ENCODE peak calls at places on chromosome 5, in ten cellular contexts. Z, B, P, F, I, X, U, T, D and E are unnamed samples.

GRCh38 chr5:153745778-153746420 is 255.4 kb downstream of the GRIA1 start:
- DNase-seq in P (no peak), T (no peak), I (no peak), Z (no peak), B (no peak), U (peak), F (no peak), D (no peak), X (no peak), E (no peak)

GRCh38 chr5:100787648-100788047 is 115.4 kb downstream of the ST8SIA4 start:
- DNase-seq in X (no peak), P (no peak), U (no peak), D (no peak), T (no peak), I (no peak), F (no peak), Z (no peak), B (no peak), E (no peak)

GRCh38 chr5:10324519-10325370 is 17.0 kb upstream of the CMBL start:
- DNase-seq in I (no peak), F (no peak), U (no peak), X (no peak), B (peak), T (no peak), D (no peak), Z (no peak), P (no peak), E (no peak)

GRCh38 chr5:68046445-68046844 is 169.1 kb upstream of the PIK3R1 start:
- DNase-seq in U (no peak), D (no peak), P (no peak), Z (no peak), I (no peak), T (no peak), X (no peak), B (no peak), F (no peak), E (peak)

GRCh38 chr5:11596185-11596584 is 308.1 kb downstream of the CTNND2 start:
- DNase-seq in D (no peak), X (no peak), U (no peak), Z (no peak), I (no peak), B (no peak), T (no peak), F (no peak), P (no peak), E (no peak)

GRCh38 chr5:10351199-10351881 is 2.2 kb upstream of the MARCHF6 start:
- DNase-seq in T (no peak), P (no peak), X (no peak), F (no peak), Z (no peak), U (no peak), D (no peak), I (no peak), B (no peak), E (no peak)

GRCh38 chr5:50744761-50745160 is 78.3 kb downstream of the PARP8 start:
- DNase-seq in Z (no peak), B (no peak), I (no peak), T (no peak), X (no peak), D (no peak), U (no peak), F (peak), P (no peak), E (no peak)

GRCh38 chr5:131630963-131631350 is 4.1 kb downstream of the RAPGEF6 start:
- DNase-seq in Z (no peak), U (no peak), F (no peak), B (no peak), I (no peak), D (no peak), P (no peak), X (no peak), T (no peak), E (no peak)

GRCh38 chr5:113218200-113218599 is 216.6 kb downstream of the TSSK1B start:
- DNase-seq in F (no peak), X (no peak), D (no peak), B (no peak), U (peak), Z (no peak), T (no peak), P (no peak), I (no peak), E (no peak)

GRCh38 chr5:123582570-123583293 is 70.8 kb downstream of the CSNK1G3 start:
- DNase-seq in Z (no peak), T (no peak), D (no peak), U (no peak), I (no peak), X (no peak), B (no peak), P (no peak), F (no peak), E (no peak)

GRCh38 chr5:92652735-92653134 is 928.3 kb downstream of the NR2F1-AS1 start:
- DNase-seq in X (no peak), P (no peak), U (no peak), Z (no peak), I (no peak), D (no peak), B (no peak), T (no peak), F (no peak), E (no peak)

GRCh38 chr5:138240690-138241385 is 27.7 kb upstream of the CDC23 start:
- DNase-seq in U (no peak), T (no peak), B (no peak), P (no peak), F (no peak), D (no peak), X (no peak), I (no peak), Z (no peak), E (no peak)

GRCh38 chr5:109083937-109084336 is 325.8 kb downstream of the PJA2 start:
- DNase-seq in D (no peak), Z (no peak), B (no peak), P (no peak), F (no peak), T (no peak), U (no peak), X (no peak), I (no peak), E (no peak)

GRCh38 chr5:38905516-38905915 is 59.7 kb downstream of the OSMR start:
- DNase-seq in X (no peak), T (no peak), D (no peak), I (no peak), B (no peak), P (no peak), U (no peak), Z (no peak), F (no peak), E (no peak)

GRCh38 chr5:177428574-177429217 is 2.2 kb downstream of the GRK6 start:
- DNase-seq in I (no peak), F (no peak), D (no peak), U (no peak), P (no peak), X (no peak), B (no peak), Z (no peak), T (no peak), E (no peak)

GRCh38 chr5:5303242-5303641 is 119.2 kb upstream of the ICE1 start:
- DNase-seq in F (no peak), Z (no peak), I (no peak), T (peak), U (no peak), X (no peak), D (no peak), B (no peak), P (no peak), E (no peak)

GRCh38 chr5:5021436-5021835 is 118.7 kb upstream of the ADAMTS16 start:
- DNase-seq in U (no peak), X (no peak), I (no peak), D (no peak), Z (no peak), F (no peak), T (no peak), P (no peak), B (no peak), E (no peak)

GRCh38 chr5:122951658-122952057 is 84.9 kb downstream of the PPIC start:
- DNase-seq in B (no peak), D (no peak), Z (no peak), I (no peak), T (no peak), F (no peak), P (no peak), U (no peak), X (no peak), E (no peak)

GRCh38 chr5:179134511-179134910 is 74.3 kb downstream of the ZNF354C start:
- DNase-seq in X (no peak), B (no peak), Z (no peak), D (no peak), F (no peak), T (peak), U (no peak), I (no peak), P (no peak), E (no peak)

GRCh38 chr5:154103223-154103622 is 64.5 kb downstream of the MFAP3 start:
- DNase-seq in U (no peak), B (no peak), F (no peak), P (no peak), Z (no peak), T (no peak), I (no peak), X (no peak), D (no peak), E (no peak)

GRCh38 chr5:112917453-112918005 is 4.5 kb downstream of the REEP5 start:
- DNase-seq in P (no peak), F (no peak), D (no peak), Z (no peak), I (no peak), B (peak), U (no peak), X (peak), T (no peak), E (no peak)

GRCh38 chr5:171390883-171391677 is 3.4 kb downstream of the NPM1 start:
- DNase-seq in X (no peak), U (no peak), T (no peak), I (no peak), B (no peak), P (no peak), D (no peak), Z (no peak), F (no peak), E (no peak)
- TF ChIP-seq POLR2AphosphoS5 in X (no peak), U (no peak), T (no peak), I (no peak), B (no peak), P (no peak), D (peak), Z (no peak), F (peak), E (no peak)

DNA sequence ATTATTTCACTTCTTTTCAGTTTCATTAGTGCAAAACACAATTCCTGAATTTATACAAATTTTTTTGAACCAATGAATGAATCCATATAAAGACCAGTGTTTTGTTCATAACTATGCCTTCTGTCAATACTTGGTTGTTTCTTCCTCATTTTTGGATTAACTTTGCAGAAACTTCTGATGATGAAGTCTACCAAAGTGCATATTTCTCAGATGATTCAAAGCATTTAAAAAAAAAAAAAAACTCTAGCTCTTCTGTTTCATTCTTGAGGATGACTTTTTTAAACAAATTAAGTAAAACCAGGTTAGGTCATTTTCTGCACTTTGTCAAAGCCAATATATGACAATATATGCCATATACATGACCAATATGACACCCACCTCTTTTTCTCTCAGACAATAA is 92.6 kb downstream of the CHSY3 start:
- DNase-seq in D (no peak), I (no peak), X (no peak), U (no peak), F (no peak), P (no peak), T (no peak), B (no peak), Z (no peak), E (no peak)
- TF ChIP-seq EP300 in D (no peak), I (no peak), X (no peak), U (no peak), F (no peak), P (no peak), T (no peak), B (no peak), Z (no peak), E (no peak)

DNA sequence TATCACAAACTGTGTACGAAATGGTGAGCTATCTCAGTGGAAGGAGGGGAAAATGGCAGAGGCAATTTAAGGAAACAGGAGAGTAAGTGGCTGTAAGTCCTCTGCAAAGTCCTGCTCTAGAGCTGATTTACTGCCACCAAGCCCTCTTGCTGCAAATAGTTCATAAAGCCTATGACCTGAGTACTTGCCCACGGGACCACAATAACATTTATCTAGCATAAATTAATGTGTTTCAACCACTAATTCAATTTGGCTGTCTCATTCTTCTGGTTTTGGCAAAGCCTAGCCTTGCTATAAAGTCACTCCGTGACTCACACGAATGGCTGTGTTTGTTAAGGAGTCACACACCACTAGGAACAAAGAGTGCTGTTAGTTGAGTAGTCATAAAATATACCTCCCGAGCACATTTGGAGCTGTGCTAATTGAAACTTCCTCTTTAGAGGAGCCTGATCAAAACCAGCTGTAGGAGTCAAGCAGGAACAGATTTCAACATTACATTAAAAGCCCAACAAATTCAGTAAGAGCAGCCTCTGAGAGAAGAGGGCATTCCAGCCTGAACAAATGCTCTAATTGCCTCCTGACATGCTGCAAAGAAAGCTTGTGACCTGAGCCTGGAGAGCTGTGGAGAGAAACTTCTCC is 738.7 kb upstream of the ZNF608 start:
- DNase-seq in B (no peak), X (peak), I (peak), D (no peak), T (no peak), Z (no peak), P (peak), F (no peak), U (no peak), E (no peak)
- TF ChIP-seq POLR2AphosphoS5 in B (no peak), X (peak), I (peak), D (no peak), T (peak), Z (peak), P (peak), F (no peak), U (peak), E (peak)

DNA sequence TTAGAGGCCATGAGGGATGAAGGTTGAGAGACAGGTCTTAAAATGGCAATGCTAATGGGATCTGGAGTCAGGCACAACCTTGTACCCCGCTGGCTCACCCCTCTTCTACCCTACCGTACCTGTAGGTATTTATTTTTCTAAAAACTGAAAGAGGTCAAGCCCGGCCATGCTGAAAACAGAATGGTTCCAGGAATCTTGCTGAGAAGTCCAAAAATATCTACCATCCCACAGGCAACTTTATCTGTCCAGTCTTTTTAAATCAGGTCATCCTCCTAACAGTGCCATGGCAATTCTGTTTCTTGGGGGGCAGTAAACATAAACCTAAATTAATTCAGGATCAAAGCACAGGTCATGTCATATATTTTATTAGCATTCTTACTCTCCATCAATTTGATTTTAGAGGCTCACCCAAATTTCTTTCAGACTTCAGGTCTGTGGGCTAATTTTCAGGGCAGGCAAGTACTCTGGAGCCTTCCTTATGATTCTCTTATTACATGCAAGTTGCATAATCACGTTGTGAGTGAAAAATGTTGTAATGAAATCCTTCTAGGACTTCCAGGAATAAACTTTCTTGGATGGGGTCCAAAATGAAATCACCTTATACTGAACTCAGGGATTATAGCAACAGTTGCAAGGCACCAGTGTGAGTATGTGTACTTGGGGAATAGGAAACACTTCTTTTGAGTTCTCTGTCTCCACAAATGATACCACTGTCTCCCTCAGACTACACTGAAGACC is 102.7 kb upstream of the NREP start:
- DNase-seq in D (no peak), I (no peak), T (no peak), P (no peak), F (no peak), B (no peak), X (no peak), U (no peak), Z (no peak), E (no peak)
- TF ChIP-seq EP300 in D (no peak), I (no peak), T (no peak), P (no peak), F (no peak), B (no peak), X (no peak), U (no peak), Z (no peak), E (no peak)

DNA sequence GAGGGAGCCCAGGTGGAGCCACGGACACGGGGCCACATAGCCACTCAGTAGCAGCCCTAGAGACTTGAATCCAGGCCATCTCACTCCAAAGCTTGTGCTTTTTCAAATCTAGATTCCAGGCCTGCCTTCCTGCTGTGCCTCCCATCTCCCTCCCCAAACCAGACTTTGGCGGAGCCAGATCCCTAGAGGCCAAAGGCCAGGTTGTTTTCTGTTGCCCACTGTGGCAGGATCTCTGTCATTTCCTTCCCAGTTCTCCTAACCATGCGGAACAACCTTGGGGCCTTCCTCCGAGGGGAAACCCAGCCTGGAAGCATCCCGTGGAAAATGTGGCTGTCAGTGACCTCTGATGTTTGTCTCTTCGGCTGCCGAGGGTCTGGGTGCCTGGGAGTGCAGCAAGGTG is 16.4 kb upstream of the RPS14 start:
- DNase-seq in D (no peak), F (no peak), T (no peak), I (no peak), U (no peak), P (no peak), Z (no peak), B (no peak), X (no peak), E (no peak)
- TF ChIP-seq POLR2AphosphoS5 in D (no peak), F (no peak), T (no peak), I (no peak), U (peak), P (no peak), Z (peak), B (no peak), X (no peak), E (no peak)

DNA sequence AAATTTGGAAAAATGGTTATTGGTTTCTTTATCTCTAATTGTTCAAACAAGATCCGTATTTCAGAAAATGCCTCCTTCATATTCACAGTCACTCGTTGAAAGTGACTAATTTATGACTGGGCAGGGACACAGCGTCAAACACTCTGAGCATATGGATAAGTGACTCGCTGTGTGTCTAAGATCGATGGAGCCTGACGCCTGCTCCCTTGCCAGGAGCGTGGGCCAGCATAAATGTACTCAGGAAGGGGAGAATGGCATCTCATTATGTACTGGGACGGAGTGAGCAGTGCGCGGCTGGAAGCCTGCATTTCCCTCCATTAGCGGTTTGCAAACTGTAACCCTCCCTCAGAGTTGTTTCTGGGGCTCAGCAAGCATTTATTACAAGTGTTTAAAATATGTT is 79.8 kb upstream of the CAST start:
- DNase-seq in P (peak), D (no peak), I (no peak), U (no peak), F (no peak), B (no peak), T (no peak), X (peak), Z (no peak), E (no peak)
- TF ChIP-seq EP300 in P (no peak), D (no peak), I (no peak), U (no peak), F (no peak), B (no peak), T (no peak), X (no peak), Z (no peak), E (no peak)

GRCh38 chr5:176362098-176362442 is 506 bp upstream of the KIAA1191 start:
- DNase-seq in Z (no peak), U (no peak), I (no peak), D (no peak), B (no peak), T (no peak), X (no peak), F (no peak), P (no peak), E (no peak)

GRCh38 chr5:176366575-176366894 is 1.2 kb downstream of the ARL10 start:
- DNase-seq in I (no peak), D (no peak), Z (no peak), P (no peak), B (no peak), X (no peak), T (no peak), U (no peak), F (no peak), E (no peak)

GRCh38 chr5:176365663-176366574 is 632 bp downstream of the ARL10 start:
- DNase-seq in X (peak), B (no peak), P (peak), Z (no peak), D (no peak), T (peak), I (peak), F (no peak), U (no peak), E (no peak)

GRCh38 chr5:176361437-176362097 is at the start of gene KIAA1191:
- DNase-seq in T (peak), X (peak), P (peak), U (peak), I (peak), D (no peak), Z (peak), B (peak), F (peak), E (peak)

DNA sequence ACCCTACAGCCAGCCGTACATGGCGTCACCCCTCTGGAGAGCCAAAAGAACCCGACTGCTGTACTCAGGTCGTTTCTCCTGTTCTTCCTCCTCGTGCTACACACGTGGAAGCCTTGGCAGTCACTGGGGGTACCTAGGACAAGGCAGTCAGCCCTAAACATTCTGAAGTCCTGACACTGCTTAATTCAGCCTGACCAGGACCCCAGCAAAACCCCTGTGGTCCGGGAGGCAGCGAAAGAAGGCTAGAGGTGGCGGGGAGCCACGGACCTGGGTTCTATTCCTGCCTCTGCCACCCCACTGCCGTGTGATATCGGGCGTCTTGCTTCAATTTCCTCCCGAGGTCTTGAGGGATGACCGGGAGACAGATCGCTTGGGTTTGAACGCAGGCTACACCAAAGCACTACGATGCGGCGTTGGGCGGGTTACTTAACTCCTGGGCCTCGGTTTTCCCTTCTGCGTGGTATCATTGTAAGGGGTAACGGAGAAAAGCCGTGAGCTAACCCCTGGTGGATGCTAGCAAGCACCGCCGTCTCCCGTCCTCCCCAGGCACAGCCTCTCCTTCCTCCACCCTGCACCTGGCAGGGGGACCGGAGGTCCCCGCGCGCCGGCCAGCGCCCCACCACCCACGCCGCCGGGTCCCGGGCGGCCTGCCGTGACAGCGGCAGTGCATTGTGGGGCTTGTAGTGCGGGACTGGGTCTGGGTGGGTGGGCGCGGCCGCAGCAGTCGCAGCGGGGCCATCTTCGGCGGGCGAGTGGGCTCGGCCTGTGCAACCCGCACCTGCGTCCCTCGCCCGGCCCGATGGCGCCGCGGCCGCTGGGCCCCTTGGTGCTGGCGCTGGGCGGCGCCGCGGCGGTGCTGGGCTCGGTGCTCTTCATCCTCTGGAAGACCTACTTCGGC is at the start of gene ARL10:
- DNase-seq in Z (no peak), B (no peak), T (no peak), U (no peak), P (peak), F (no peak), D (no peak), X (peak), I (no peak), E (no peak)
- TF ChIP-seq POLR2AphosphoS5 in Z (no peak), B (no peak), T (no peak), U (peak), P (no peak), F (no peak), D (no peak), X (no peak), I (peak), E (no peak)